ENCODE peak calls at places on chromosomes 16 and 17, in eight cellular contexts. G is activated CD8-positive, alpha-beta T cell treated with anti-CD3 and anti-CD28 coated beads for 36 hours; Z is psoas muscle; U is RWPE1; Q is omental fat pad; P is pancreas; F is uterus; W is fibroblast of mammary gland. R is an unnamed sample.

GRCh38 chr16:12494716-12495115 is 309.0 kb downstream of the CPPED1 start:
- DNase-seq in G (no peak), Z (no peak), U (no peak), Q (no peak), P (no peak), F (no peak), W (no peak), R (no peak)

GRCh38 chr16:16148755-16149154 is 74.5 kb downstream of the ABCC6 start:
- DNase-seq in G (no peak), Z (no peak), U (no peak), Q (no peak), P (no peak), F (no peak), W (no peak), R (no peak)

GRCh38 chr16:69397821-69398521 is 12.2 kb upstream of the TERF2 start:
- DNase-seq in G (no peak), Z (no peak), U (peak), Q (no peak), P (peak), F (peak), W (peak), R (no peak)

GRCh38 chr17:37043201-37043600 is 94.4 kb downstream of the AATF start:
- DNase-seq in G (no peak), Z (no peak), U (no peak), Q (no peak), P (no peak), F (no peak), W (no peak), R (no peak)

GRCh38 chr16:11833951-11834695 is 17.2 kb downstream of the RSL1D1 start:
- DNase-seq in G (no peak), Z (no peak), U (peak), Q (no peak), P (no peak), F (no peak), W (peak), R (no peak)

GRCh38 chr17:22305356-22306071 is 613.2 kb downstream of the KCNJ18 start:
- DNase-seq in G (no peak), Z (no peak), U (no peak), Q (no peak), P (no peak), F (no peak), W (no peak), R (no peak)

GRCh38 chr17:60594747-60595146 is 5.2 kb upstream of the PPM1D start:
- DNase-seq in G (no peak), Z (no peak), U (no peak), Q (no peak), P (no peak), F (no peak), W (no peak), R (no peak)

GRCh38 chr17:8124350-8125195 is 667 bp upstream of the HES7 start:
- DNase-seq in G (peak), Z (no peak), U (no peak), Q (no peak), P (no peak), F (no peak), W (no peak), R (no peak)

GRCh38 chr17:30005709-30006320 is 64.4 kb downstream of the EFCAB5 start:
- DNase-seq in G (no peak), Z (no peak), U (peak), Q (no peak), P (no peak), F (no peak), W (no peak), R (no peak)

GRCh38 chr17:266701-267656 is 85.5 kb upstream of the DOC2B start:
- DNase-seq in G (no peak), Z (peak), U (no peak), Q (no peak), P (peak), F (peak), W (peak), R (peak)

GRCh38 chr17:28398280-28398981 is 7.6 kb downstream of the SLC46A1 start:
- DNase-seq in G (no peak), Z (no peak), U (no peak), Q (no peak), P (no peak), F (no peak), W (peak), R (no peak)

GRCh38 chr16:78205506-78205905 is 106.1 kb downstream of the WWOX start:
- DNase-seq in G (no peak), Z (no peak), U (no peak), Q (no peak), P (no peak), F (no peak), W (no peak), R (no peak)

GRCh38 chr16:11949527-11949926 is 7.7 kb upstream of the NPIPB2 start:
- DNase-seq in G (peak), Z (no peak), U (peak), Q (no peak), P (peak), F (no peak), W (peak), R (no peak)

GRCh38 chr16:48608871-48609452 is 1.0 kb downstream of the N4BP1 start:
- DNase-seq in G (peak), Z (no peak), U (no peak), Q (no peak), P (no peak), F (peak), W (no peak), R (no peak)

GRCh38 chr16:29825145-29826044 is 5.1 kb downstream of the MVP start:
- DNase-seq in G (peak), Z (peak), U (peak), Q (no peak), P (peak), F (peak), W (peak), R (peak)

GRCh38 chr16:52498640-52499039 is 48.3 kb downstream of the TOX3 start:
- DNase-seq in G (no peak), Z (no peak), U (no peak), Q (no peak), P (no peak), F (no peak), W (no peak), R (peak)

GRCh38 chr17:82838386-82839063 is 1.3 kb downstream of the ZNF750 start:
- DNase-seq in G (no peak), Z (peak), U (no peak), Q (no peak), P (peak), F (peak), W (peak), R (no peak)

GRCh38 chr17:69423450-69423849 is 9.0 kb downstream of the MAP2K6 start:
- DNase-seq in G (peak), Z (no peak), U (no peak), Q (no peak), P (no peak), F (no peak), W (no peak), R (no peak)

GRCh38 chr16:27365142-27366089 is 36.6 kb upstream of the IL21R start:
- DNase-seq in G (peak), Z (no peak), U (peak), Q (no peak), P (peak), F (no peak), W (peak), R (no peak)

GRCh38 chr17:67399676-67400075 is 22.6 kb downstream of the PITPNC1 start:
- DNase-seq in G (no peak), Z (no peak), U (no peak), Q (no peak), P (no peak), F (no peak), W (no peak), R (no peak)

GRCh38 chr16:20868890-20869289 is 31.3 kb downstream of the DCUN1D3 start:
- DNase-seq in G (no peak), Z (peak), U (no peak), Q (no peak), P (peak), F (peak), W (peak), R (peak)

GRCh38 chr17:76292567-76292966 is 15.5 kb downstream of the QRICH2 start:
- DNase-seq in G (no peak), Z (no peak), U (no peak), Q (no peak), P (no peak), F (no peak), W (no peak), R (no peak)

GRCh38 chr16:5073279-5073629 is 1.6 kb downstream of the ALG1 start:
- DNase-seq in G (no peak), Z (no peak), U (no peak), Q (no peak), P (no peak), F (no peak), W (peak), R (no peak)

GRCh38 chr17:76562734-76563148 is 22.9 kb downstream of the PRCD start:
- DNase-seq in G (no peak), Z (peak), U (peak), Q (peak), P (no peak), F (peak), W (peak), R (peak)

GRCh38 chr17:7070712-7071111 is 9.3 kb downstream of the CLEC10A start:
- DNase-seq in G (no peak), Z (no peak), U (no peak), Q (no peak), P (no peak), F (no peak), W (no peak), R (no peak)

GRCh38 chr17:48074322-48075054 is 26.3 kb downstream of the NFE2L1 start:
- DNase-seq in G (peak), Z (peak), U (peak), Q (peak), P (peak), F (peak), W (peak), R (no peak)

GRCh38 chr17:55842405-55843158 is 91.7 kb downstream of the PCTP start:
- DNase-seq in G (no peak), Z (no peak), U (no peak), Q (no peak), P (no peak), F (no peak), W (peak), R (no peak)

GRCh38 chr17:72654746-72655145 is 437.7 kb downstream of the SLC39A11 start:
- DNase-seq in G (no peak), Z (no peak), U (no peak), Q (no peak), P (no peak), F (no peak), W (no peak), R (no peak)

GRCh38 chr16:87653234-87653633 is 50.9 kb downstream of the JPH3 start:
- DNase-seq in G (peak), Z (no peak), U (peak), Q (no peak), P (no peak), F (no peak), W (no peak), R (no peak)
- TF ChIP-seq CTCF in G (peak), Z (no peak), U (peak), Q (no peak), P (no peak), F (no peak), W (peak), R (no peak)

GRCh38 chr17:78019367-78019975 is 61.0 kb downstream of the TNRC6C start:
- DNase-seq in G (no peak), Z (no peak), U (no peak), Q (no peak), P (no peak), F (no peak), W (peak), R (no peak)
- TF ChIP-seq CTCF in G (peak), Z (peak), U (peak), Q (no peak), P (peak), F (peak), W (peak), R (peak)

DNA sequence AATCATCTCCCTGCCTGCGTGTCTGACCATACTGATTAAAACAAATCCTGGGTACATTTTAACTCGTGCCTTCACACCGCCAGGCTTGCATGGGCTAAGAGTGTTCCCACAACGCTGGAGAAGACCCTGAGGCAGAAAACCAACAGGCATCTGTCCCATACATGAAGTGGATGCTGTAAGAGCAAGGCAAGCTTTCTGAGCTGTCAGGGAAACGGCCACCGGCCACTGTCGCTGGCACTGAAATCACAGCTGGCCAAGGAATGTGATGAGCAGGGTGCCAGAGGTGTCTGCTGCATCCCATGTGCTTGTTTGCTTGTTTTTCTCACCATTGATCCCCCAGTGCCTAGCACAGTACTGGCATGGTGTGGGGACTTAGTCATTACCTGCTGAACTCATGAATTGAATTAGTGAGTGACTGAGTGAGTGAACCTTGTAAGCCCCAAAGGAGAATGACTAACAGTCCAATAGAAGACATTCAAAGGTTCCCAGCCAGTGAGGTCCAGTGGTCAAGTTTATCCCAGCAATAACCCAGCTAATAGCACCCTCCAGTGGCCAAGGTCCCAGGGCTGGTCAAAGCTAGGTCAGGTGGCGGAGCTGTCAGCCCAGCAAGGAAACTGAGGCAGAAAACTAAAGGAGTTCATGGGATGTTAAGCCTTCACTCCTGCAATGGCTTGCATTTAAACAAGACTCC is 92.7 kb upstream of the CDH5 start:
- DNase-seq in G (no peak), Z (no peak), U (no peak), Q (no peak), P (no peak), F (no peak), W (peak), R (peak)
- TF ChIP-seq CTCF in G (no peak), Z (no peak), U (no peak), Q (no peak), P (no peak), F (no peak), W (peak), R (no peak)

DNA sequence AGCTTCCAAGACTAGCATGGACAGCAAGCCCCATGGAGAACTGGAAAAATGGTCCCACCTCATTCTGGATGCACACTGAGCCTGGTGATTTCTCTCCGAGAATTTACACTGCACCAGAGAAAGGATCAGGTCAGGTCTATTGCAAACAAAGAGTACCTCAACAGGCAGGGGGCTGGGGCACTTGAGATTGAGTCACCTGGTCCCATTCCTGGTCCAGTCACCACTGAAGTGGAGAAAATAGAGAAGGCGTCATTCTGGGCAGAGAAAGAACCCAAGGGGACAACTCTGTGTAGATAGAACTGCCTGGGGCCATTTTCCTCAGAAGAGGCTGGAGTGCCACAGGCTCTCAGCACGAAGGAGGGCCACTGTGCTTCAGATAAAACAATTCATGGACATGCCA is 38.4 kb downstream of the CENPV start:
- DNase-seq in G (no peak), Z (no peak), U (no peak), Q (no peak), P (no peak), F (no peak), W (no peak), R (no peak)
- TF ChIP-seq CTCF in G (no peak), Z (no peak), U (no peak), Q (no peak), P (no peak), F (no peak), W (no peak), R (no peak)

GRCh38 chr16:22719945-22720344 is 94.0 kb upstream of the HS3ST2 start:
- DNase-seq in G (no peak), Z (no peak), U (no peak), Q (no peak), P (no peak), F (no peak), W (no peak), R (no peak)
- TF ChIP-seq CTCF in G (no peak), Z (no peak), U (no peak), Q (no peak), P (no peak), F (no peak), W (no peak), R (no peak)

GRCh38 chr17:44558349-44559287 is 1.3 kb downstream of the FZD2 start:
- DNase-seq in G (no peak), Z (no peak), U (no peak), Q (no peak), P (no peak), F (peak), W (no peak), R (no peak)
- TF ChIP-seq CTCF in G (no peak), Z (no peak), U (no peak), Q (no peak), P (no peak), F (no peak), W (no peak), R (no peak)

DNA sequence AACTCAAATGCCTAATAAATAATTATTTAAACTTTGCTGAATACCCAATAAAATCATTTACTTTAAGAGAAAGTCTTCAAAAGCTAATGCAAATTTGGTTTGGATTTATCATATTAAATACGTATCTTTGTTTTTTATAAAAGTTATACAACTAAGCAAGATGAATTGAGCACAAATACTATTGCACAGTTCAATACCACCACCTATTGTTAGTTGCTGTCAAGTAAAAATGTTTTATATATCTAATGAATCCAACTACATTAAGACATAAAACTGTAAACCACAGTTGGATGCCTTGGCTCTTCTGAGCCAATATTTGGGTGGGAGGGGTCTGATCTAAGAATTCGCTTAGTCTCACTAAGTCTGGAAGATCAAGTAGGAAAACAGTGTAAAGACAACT is 7.7 kb downstream of the FBXL20 start:
- DNase-seq in G (no peak), Z (no peak), U (no peak), Q (no peak), P (no peak), F (no peak), W (peak), R (no peak)
- TF ChIP-seq CTCF in G (no peak), Z (no peak), U (no peak), Q (no peak), P (no peak), F (no peak), W (no peak), R (no peak)

GRCh38 chr16:35908942-35909341 is 2449.5 kb downstream of the TP53TG3F start:
- DNase-seq in G (peak), Z (no peak), U (no peak), Q (no peak), P (no peak), F (no peak), W (no peak), R (no peak)
- TF ChIP-seq CTCF in G (peak), Z (no peak), U (no peak), Q (no peak), P (no peak), F (no peak), W (peak), R (no peak)